ENCODE peak calls at places on chromosomes 4 and X, in nine cellular contexts. K is SJSA1; V is NT2/D1; M is CD8-positive, alpha-beta T cell; N is esophagus squamous epithelium; O is stomach; A is PC-3; X is H9; E is transverse colon. G is an unnamed sample. For H3K9me3, the result is how much of the 10 kb centered on the place peaks cover.

GRCh38 chr4:167787231-167787630 is 305.1 kb upstream of the ANXA10 start:
- DNase-seq in M (no peak), A (no peak), X (no peak), V (no peak), N (no peak), K (no peak), E (no peak), O (no peak), G (no peak)

GRCh38 chr4:165027762-165028402 is 3.9 kb upstream of the TRIM60 start:
- DNase-seq in O (no peak), M (no peak), X (no peak), A (no peak), E (no peak), N (no peak), K (no peak), V (no peak), G (no peak)

GRCh38 chr4:121794505-121795192 is 6.5 kb upstream of the EXOSC9 start:
- DNase-seq in K (no peak), M (no peak), E (no peak), X (no peak), V (no peak), O (no peak), A (no peak), N (no peak), G (no peak)

GRCh38 chr4:123564758-123565346 is 168.3 kb downstream of the SPRY1 start:
- DNase-seq in V (peak), A (peak), N (no peak), E (peak), M (peak), K (peak), O (peak), X (peak), G (peak)

GRCh38 chrX:48278958-48279357 is 23.8 kb downstream of the SSX1 start:
- DNase-seq in E (no peak), N (no peak), K (no peak), A (peak), V (peak), M (no peak), O (no peak), X (peak), G (no peak)

GRCh38 chrX:39613997-39614679 is 483.6 kb downstream of the BCOR start:
- DNase-seq in K (no peak), N (no peak), M (peak), A (no peak), X (peak), E (peak), V (peak), O (no peak), G (peak)

GRCh38 chr4:63788271-63788670 is 621.0 kb downstream of the TECRL start:
- DNase-seq in M (no peak), K (no peak), N (no peak), X (no peak), O (no peak), A (peak), V (no peak), E (no peak), G (no peak)

GRCh38 chr4:77022581-77023133 is 53.1 kb downstream of the CCNI start:
- DNase-seq in E (no peak), K (peak), N (no peak), M (no peak), V (peak), X (peak), O (no peak), A (no peak), G (no peak)

GRCh38 chr4:177505171-177505615 is 63.0 kb upstream of the AGA start:
- DNase-seq in K (no peak), O (peak), E (peak), X (peak), A (no peak), N (no peak), V (no peak), M (no peak), G (no peak)

GRCh38 chrX:22963186-22963585 is 36.6 kb upstream of the DDX53 start:
- DNase-seq in O (no peak), N (no peak), E (no peak), M (no peak), A (no peak), K (no peak), V (no peak), X (no peak), G (no peak)

GRCh38 chrX:17397074-17397473 is 22.1 kb downstream of the NHS start:
- DNase-seq in M (no peak), K (peak), N (no peak), E (no peak), V (no peak), A (peak), O (no peak), X (no peak), G (no peak)

GRCh38 chrX:9466115-9466495 is 1.2 kb downstream of the TBL1X start:
- DNase-seq in E (peak), V (no peak), K (no peak), N (peak), A (peak), M (peak), O (peak), X (peak), G (no peak)

GRCh38 chr4:8153441-8153840 is 5.2 kb downstream of the ABLIM2 start:
- DNase-seq in E (no peak), X (no peak), K (no peak), M (no peak), A (no peak), N (no peak), V (no peak), O (no peak), G (no peak)

DNA sequence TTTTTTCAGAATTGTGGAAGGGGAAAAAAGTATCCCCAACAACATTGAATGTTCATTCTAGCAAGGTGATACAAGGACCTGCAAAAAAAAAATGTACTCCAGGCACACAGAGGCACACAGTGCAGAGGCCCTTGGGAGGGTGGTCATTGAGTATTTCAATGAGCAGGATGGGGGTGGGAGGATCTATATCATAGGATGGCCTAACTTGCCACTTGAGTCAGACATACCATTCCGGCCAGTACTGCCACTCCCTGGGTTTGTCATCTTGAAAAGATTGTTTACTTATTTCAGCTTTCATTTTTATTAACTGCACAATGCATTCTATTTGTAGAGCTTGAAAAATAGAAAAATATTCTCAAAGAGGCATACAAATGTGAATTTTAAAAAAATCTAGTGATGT is 18.7 kb downstream of the ZNF595 start:
- DNase-seq in N (no peak), X (no peak), K (no peak), O (no peak), V (no peak), E (no peak), M (no peak), A (peak), G (no peak)
- H3K9me3 ChIP-seq in N (under half), X (half or more), K (under half), O (half or more), V (half or more), E (half or more), M (under half), A (under half), G (under half)

DNA sequence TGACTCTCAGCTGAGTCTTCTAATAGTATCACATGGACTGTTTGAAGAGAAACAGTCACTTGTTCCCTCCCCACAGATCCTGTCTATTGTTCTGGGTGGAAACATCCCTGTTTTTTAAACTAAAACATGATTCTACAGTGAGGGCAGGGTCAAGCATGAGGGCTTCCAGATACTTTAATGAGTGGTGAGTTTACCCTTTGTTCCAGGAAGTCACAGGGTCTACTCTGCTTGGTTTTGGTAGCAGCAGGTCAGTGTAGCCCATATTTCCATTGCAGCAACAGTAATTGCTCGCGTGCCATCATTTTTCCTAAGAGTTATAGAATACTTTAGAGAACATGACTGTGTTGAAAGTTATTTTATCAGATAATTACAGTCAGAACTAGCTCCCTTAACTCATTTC is 87.4 kb downstream of the ZNF732 start:
- DNase-seq in A (no peak), N (no peak), O (no peak), X (no peak), E (no peak), M (no peak), K (no peak), V (no peak), G (no peak)
- H3K9me3 ChIP-seq in A (under half), N (under half), O (under half), X (under half), E (under half), M (under half), K (under half), V (under half), G (under half)

DNA sequence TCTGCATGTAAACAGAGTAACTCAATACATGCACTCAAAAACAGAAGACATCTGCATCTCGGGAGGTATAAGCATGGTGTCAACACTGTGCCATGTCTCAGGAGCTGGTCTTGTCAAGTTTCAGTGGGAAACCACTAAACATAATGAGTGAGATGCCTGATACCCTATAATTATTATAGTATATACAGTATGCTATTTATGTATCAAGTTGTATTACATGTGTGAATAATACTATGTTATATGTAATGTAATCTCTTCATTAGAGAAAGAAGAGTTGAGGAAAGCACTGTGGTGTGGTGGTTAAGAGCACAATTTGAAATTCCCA is 2.5 kb downstream of the PPBP start:
- DNase-seq in V (no peak), M (no peak), A (no peak), O (no peak), N (no peak), K (no peak), X (no peak), E (no peak), G (no peak)
- H3K9me3 ChIP-seq in V (under half), M (under half), A (under half), O (under half), N (under half), K (under half), X (under half), E (under half), G (under half)

DNA sequence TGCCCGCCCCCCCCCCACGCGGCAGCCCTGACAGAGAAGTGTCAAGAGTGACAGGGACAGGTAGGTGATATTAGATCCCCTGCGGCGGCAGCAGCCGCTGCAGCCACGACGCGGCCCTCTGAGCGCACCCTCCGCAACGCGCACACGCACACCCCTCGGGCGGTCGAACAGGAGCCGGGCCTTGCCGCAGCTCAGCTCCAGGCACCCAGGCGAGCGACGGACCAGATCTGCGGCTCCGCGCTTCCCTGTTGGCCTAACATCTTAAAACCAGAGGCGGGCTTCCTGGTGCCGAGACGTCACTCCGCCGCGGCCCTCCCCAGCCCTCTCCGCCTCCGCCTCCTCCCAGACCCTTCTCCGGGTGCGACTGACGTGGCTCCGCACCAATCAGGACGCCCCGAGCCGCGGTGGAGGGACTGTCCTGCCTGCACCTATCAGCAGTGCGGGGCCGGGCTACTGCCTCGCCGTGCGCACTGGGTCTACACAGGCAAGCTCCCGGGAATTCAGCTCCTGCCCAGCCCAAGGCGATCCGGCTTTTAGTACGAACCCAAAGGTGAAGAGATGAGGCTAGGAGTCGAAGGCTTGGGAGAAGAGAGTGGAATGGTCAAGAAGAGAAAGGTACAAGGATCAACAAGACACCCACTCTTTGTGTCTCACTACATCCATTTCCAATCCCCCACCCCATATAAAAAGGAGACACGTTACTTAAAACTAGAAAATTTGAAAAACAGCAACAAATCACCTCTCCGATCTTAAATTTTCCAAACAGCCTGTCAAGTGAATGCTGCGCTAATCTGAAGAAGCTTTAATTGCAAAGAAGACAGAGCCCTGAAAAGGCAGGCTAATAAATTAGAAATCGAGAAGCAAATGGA is at the start of gene PITX2:
- DNase-seq in E (peak), A (no peak), N (peak), V (peak), X (peak), K (peak), M (no peak), O (no peak), G (peak)
- H3K9me3 ChIP-seq in E (under half), A (under half), N (under half), V (under half), X (under half), K (under half), M (under half), O (under half), G (under half)

GRCh38 chr4:154877110-154877760 is 96.2 kb downstream of the RBM46 start:
- DNase-seq in V (no peak), O (no peak), E (no peak), K (no peak), M (no peak), X (no peak), A (peak), N (no peak), G (no peak)
- H3K9me3 ChIP-seq in V (under half), O (under half), E (under half), K (under half), M (under half), X (under half), A (under half), N (under half), G (under half)

DNA sequence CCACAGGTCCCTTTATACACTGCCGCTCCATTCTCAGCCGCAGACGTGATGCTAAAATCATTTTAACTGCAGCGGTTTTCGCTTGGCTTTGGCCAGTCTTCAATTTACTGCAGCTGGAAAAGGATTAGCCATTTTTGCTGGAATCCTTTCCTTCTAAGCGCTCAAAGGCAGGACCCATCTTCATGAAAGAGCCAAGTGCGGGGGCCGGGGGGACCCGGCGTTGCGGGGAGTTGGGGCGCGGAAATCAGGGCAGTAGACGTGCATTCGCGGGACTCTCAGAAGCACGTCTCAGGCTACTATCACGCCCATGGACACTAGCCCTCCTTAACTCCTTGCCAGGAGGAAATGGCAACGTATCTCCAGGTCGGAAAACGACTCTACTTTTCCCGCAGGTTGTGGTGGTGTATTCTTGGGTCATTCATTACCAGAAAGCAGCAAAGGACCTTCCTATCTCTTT is 1.7 kb upstream of the PCDH10 start:
- DNase-seq in V (no peak), M (no peak), X (no peak), O (no peak), A (peak), K (no peak), N (no peak), E (no peak), G (no peak)
- H3K9me3 ChIP-seq in V (under half), M (under half), X (under half), O (under half), A (under half), K (under half), N (under half), E (under half), G (under half)

DNA sequence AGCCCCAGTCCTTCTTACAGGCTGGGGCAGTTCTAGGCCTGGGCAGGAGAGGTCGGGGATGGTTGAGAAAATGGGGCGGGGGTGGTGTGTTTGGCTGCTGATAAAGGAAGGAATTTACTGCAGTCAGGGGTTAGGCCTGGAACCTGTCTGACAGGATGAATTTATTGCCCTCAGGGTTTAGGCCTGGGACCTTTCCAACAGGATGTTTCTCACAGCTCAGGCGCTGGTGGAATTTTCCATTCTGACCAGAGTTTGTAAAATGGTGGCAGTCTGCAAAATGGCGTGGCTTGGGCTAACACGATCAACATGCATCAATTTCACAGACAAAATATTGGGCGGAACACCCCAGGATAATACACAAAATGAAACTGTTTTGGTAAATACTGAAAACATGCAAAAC is 83.5 kb upstream of the SPIN4 start:
- DNase-seq in K (no peak), A (peak), X (peak), O (no peak), E (peak), N (no peak), V (peak), M (no peak), G (no peak)
- H3K9me3 ChIP-seq in K (under half), A (under half), X (under half), O (under half), E (under half), N (under half), V (under half), M (under half), G (under half)

DNA sequence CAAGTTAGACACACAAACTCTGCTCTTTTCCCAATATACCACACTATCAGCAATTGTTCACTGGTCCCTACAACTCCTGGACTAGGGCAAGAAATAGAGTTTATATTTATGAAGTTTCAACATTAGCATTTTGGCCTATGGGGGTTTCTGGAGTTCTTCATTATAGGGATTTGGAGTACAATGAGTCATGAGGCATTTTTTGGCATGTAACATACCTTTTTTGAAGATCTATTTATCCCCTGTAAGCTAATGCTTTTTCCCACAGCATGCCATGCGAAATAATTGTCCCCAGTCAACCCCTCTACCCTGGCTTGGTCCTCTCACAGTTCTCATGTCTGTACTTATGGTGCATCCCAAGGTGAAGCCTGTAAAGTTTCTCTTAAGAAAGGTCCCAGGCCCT is 36.7 kb upstream of the EDA2R start:
- DNase-seq in N (no peak), E (no peak), K (no peak), X (no peak), M (no peak), A (no peak), V (no peak), O (no peak), G (no peak)
- H3K9me3 ChIP-seq in N (under half), E (under half), K (under half), X (under half), M (under half), A (under half), V (under half), O (under half), G (under half)